ENCODE peak calls at places on chromosomes 7 and 10, in four cellular contexts. Q is ascending aorta, F is lung, Z is uterus. P is an unnamed sample.

GRCh38 chr10:13816195-13816926 is 229.6 kb downstream of the PRPF18 start:
- DNase-seq in Q (no peak), F (peak; percentile 46), Z (peak; percentile 25), P (peak; percentile 97)

GRCh38 chr10:30392564-30392990 is 41.4 kb upstream of the MAP3K8 start:
- DNase-seq in Q (no peak), F (peak; percentile 64), Z (peak; percentile 61), P (no peak)

GRCh38 chr7:8128457-8129322 is 133.3 kb downstream of the ICA1 start:
- DNase-seq in Q (no peak), Z (no peak), F (no peak), P (no peak)

GRCh38 chr7:73642834-73643233 is 18.5 kb upstream of the MLXIPL start:
- DNase-seq in Q (no peak), Z (no peak), F (no peak), P (no peak)

GRCh38 chr10:70952446-70952845 is 64.1 kb upstream of the PCBD1 start:
- DNase-seq in Z (no peak), Q (no peak), F (no peak), P (no peak)

GRCh38 chr10:13090289-13090688 is 9.7 kb upstream of the OPTN start:
- DNase-seq in Q (no peak), F (no peak), Z (no peak), P (no peak)

GRCh38 chr7:479948-480499 is 39.6 kb downstream of the PDGFA start:
- DNase-seq in Z (no peak), F (no peak), Q (no peak), P (no peak)

GRCh38 chr10:51010977-51011376 is 63.3 kb upstream of the PRKG1 start:
- DNase-seq in F (no peak), Q (no peak), Z (no peak), P (no peak)

GRCh38 chr10:130357226-130357625 is 221.0 kb downstream of the GLRX3 start:
- DNase-seq in Z (no peak), Q (no peak), F (no peak), P (no peak)

GRCh38 chr10:44458671-44459403 is 73.9 kb upstream of the CXCL12 start:
- DNase-seq in Z (no peak), Q (no peak), F (no peak), P (no peak)

GRCh38 chr10:125799446-125799845 is 23.6 kb downstream of the UROS start:
- DNase-seq in F (no peak), Q (no peak), Z (no peak), P (no peak)

GRCh38 chr10:95411635-95412034 is 120.8 kb upstream of the PDLIM1 start:
- DNase-seq in F (no peak), Q (no peak), Z (no peak), P (no peak)

GRCh38 chr10:30000802-30001571 is 58.4 kb downstream of the JCAD start:
- DNase-seq in F (peak; percentile 53), Q (peak; percentile 54), Z (peak; percentile 88), P (peak; percentile 89)

GRCh38 chr10:17226891-17227303 is 1.1 kb upstream of the VIM start:
- DNase-seq in F (no peak), Z (no peak), Q (no peak), P (no peak)

DNA sequence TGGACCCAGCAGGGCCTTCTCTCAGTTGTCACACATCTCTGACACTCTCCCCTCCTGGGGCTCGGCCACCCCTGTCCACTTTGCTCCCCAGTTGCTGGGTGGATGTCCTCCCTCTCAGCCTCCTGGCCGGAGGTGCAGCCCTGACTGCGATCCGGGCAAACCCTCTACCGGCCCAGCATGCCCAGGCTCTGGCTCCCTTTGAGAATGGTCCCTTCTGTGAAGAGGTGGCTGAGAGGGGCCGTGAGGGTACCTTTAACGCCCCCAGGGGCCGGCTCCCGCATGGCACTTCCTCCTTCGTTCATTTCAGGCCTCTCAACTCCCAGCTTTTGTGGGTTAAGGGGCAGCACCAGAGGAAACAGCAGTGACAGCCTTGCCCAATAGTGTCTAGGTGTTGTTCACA is 33.2 kb upstream of the HABP2 start:
- DNase-seq in Z (no peak), F (no peak), Q (no peak), P (no peak)
- TF ChIP-seq CTCF in Z (no peak), F (no peak), Q (no peak), P (no peak)

DNA sequence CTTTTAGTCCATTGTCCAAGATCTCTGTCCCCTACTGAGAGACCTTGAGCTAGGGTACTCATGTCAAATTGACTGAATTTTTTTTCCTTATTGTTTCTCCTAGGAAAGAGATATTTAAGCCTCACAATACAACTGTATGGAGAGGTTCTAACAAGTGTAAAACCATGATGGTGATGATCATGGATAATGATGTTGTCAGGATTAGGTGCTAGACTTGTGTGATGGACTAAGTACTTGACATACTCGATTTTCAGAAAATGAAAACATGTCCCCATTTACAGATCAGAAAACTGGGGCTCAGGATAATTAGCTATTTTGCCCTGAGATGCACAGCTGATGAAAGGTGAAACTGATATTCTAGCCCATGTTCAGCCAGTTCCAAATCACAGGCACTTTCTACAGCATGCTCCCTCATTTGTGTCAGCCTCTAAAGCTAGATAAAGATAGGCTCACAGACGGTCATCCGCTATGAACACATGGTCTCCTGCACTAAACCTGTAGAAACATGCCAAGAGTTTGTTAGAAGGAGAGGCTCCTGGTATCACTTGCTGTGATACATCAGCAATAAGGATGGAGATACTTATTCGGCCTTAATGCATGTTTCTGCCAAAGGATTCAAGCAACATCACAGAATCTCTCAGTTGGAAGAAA is 67.6 kb downstream of the CREB3L2 start:
- DNase-seq in Q (no peak), F (no peak), Z (no peak), P (no peak)
- H3K4me3 ChIP-seq in Q (peak overlapping the region; percentile 12), F (no peak overlapping the region), Z (no peak overlapping the region), P (no peak overlapping the region)

DNA sequence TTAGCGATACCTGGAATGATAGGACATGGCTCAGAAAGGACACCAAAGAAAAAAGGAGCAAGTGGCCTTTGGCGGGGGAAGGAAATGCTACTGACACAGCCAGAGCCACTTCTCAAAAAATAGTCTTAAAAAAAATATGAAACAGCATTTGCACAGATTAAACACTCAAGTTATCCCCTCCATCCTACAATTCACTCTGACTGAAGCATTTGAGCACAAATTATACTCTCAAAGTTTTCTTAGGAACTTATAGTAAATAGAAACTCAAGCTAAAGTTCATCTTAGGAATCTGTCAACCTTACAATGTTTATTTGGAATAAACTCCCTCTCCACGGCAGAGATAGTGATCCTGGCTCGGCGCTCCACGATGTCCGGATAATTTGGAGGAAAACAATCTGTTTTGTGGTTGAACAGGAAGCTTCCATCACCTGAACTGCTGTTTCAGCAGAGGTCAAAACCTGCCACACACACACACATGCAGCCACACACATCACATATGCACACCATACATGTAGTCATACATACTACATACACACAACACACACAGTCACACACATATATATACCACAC is 79.8 kb downstream of the C7orf25 start:
- DNase-seq in F (no peak), Z (no peak), Q (no peak), P (no peak)
- TF ChIP-seq CTCF in F (no peak), Z (no peak), Q (no peak), P (no peak)

GRCh38 chr7:22633954-22634474 is 93.0 kb upstream of the IL6 start:
- DNase-seq in F (no peak), Z (no peak), Q (no peak), P (no peak)
- H3K4me3 ChIP-seq in F (no peak overlapping the region), Z (no peak overlapping the region), Q (no peak overlapping the region), P (no peak overlapping the region)

P was measured in astrocyte of the cerebellum.